ENCODE peak calls at places on chromosomes 13 and 19, in eight cellular contexts. H is H1, U is lower leg skin, B is nucleus accumbens, G is body of pancreas, S is kidney tubule cell, T is heart right ventricle, R is neural progenitor cell. V is an unnamed sample.

GRCh38 chr13:66491241-66491640 is 738.9 kb downstream of the PCDH9 start:
- DNase-seq in R (no peak), S (no peak), B (no peak), T (no peak), U (no peak), G (no peak), H (no peak), V (no peak)

GRCh38 chr13:99151516-99151915 is 49.1 kb upstream of the UBAC2 start:
- DNase-seq in G (no peak), S (peak), H (no peak), U (no peak), B (no peak), T (no peak), R (no peak), V (peak)

GRCh38 chr19:56253737-56254136 is 18.8 kb upstream of the EDDM13 start:
- DNase-seq in S (peak), R (peak), U (no peak), H (no peak), G (no peak), T (no peak), B (no peak), V (peak)

GRCh38 chr19:39539165-39539518 is 819 bp downstream of the EID2 start:
- DNase-seq in R (peak), B (no peak), H (no peak), S (peak), G (no peak), U (no peak), T (no peak), V (peak)

GRCh38 chr19:5072115-5072514 is 103.2 kb downstream of the KDM4B start:
- DNase-seq in H (no peak), S (no peak), B (no peak), R (no peak), G (no peak), U (no peak), T (no peak), V (no peak)

GRCh38 chr19:28294395-28294794 is 918.6 kb downstream of the UQCRFS1 start:
- DNase-seq in B (no peak), U (no peak), S (peak), T (no peak), G (no peak), H (no peak), R (no peak), V (no peak)

GRCh38 chr13:107883561-107884175 is 331.7 kb downstream of the LIG4 start:
- DNase-seq in U (no peak), S (peak), R (no peak), H (no peak), B (no peak), G (no peak), T (no peak), V (no peak)

GRCh38 chr19:58578430-58578925 is 5.3 kb upstream of the MZF1 start:
- DNase-seq in G (no peak), B (no peak), R (no peak), U (no peak), S (no peak), H (no peak), T (no peak), V (no peak)

GRCh38 chr19:17090501-17091074 is 15.0 kb downstream of the MYO9B start:
- DNase-seq in B (no peak), U (no peak), H (no peak), R (no peak), S (no peak), G (peak), T (no peak), V (no peak)

GRCh38 chr19:47012620-47013019 is 7.0 kb upstream of the NPAS1 start:
- DNase-seq in B (no peak), H (no peak), U (no peak), S (no peak), R (no peak), T (no peak), G (no peak), V (no peak)

GRCh38 chr19:29704562-29705558 is 10.2 kb downstream of the C19orf12 start:
- DNase-seq in G (no peak), T (no peak), U (no peak), S (no peak), B (no peak), H (no peak), R (no peak), V (no peak)

GRCh38 chr13:77516342-77516789 is 19.1 kb upstream of the SCEL start:
- DNase-seq in R (no peak), U (no peak), B (no peak), T (no peak), G (no peak), H (no peak), S (peak), V (peak)

GRCh38 chr13:43390582-43390981 is 367.2 kb downstream of the DNAJC15 start:
- DNase-seq in T (no peak), H (no peak), S (no peak), R (no peak), G (no peak), U (no peak), B (no peak), V (no peak)

GRCh38 chr13:27919299-27919933 is 384 bp upstream of the PDX1 start:
- DNase-seq in U (no peak), G (peak), H (no peak), S (no peak), T (no peak), R (no peak), B (no peak), V (no peak)

GRCh38 chr19:44673510-44673909 is 2.2 kb downstream of the CEACAM19 start:
- DNase-seq in B (no peak), S (no peak), T (no peak), H (no peak), R (no peak), G (no peak), U (no peak), V (no peak)

GRCh38 chr19:10553943-10554381 is 10.3 kb downstream of the ATG4D start:
- DNase-seq in R (no peak), T (no peak), B (no peak), U (no peak), H (no peak), S (no peak), G (peak), V (no peak)

GRCh38 chr13:27006519-27007161 is 165.0 kb downstream of the USP12 start:
- DNase-seq in H (peak), S (peak), U (no peak), B (peak), R (peak), T (no peak), G (peak), V (peak)

GRCh38 chr19:29480507-29480906 is 45.3 kb upstream of the VSTM2B start:
- DNase-seq in B (no peak), S (no peak), T (no peak), R (no peak), G (no peak), H (no peak), U (no peak), V (no peak)

GRCh38 chr13:25432686-25433085 is 60.9 kb downstream of the ATP8A2 start:
- DNase-seq in B (no peak), U (no peak), S (no peak), R (no peak), H (no peak), G (no peak), T (no peak), V (peak)

GRCh38 chr13:40648040-40648439 is 18.4 kb downstream of the FOXO1 start:
- DNase-seq in G (no peak), S (no peak), B (no peak), R (no peak), H (no peak), T (no peak), U (no peak), V (no peak)

GRCh38 chr19:15184776-15185175 is 16.0 kb downstream of the NOTCH3 start:
- DNase-seq in G (no peak), R (no peak), S (no peak), U (no peak), B (no peak), T (no peak), H (no peak), V (no peak)

GRCh38 chr13:98606296-98606695 is 29.4 kb upstream of the STK24 start:
- DNase-seq in H (no peak), S (no peak), U (no peak), B (no peak), G (no peak), T (no peak), R (peak), V (peak)

GRCh38 chr19:3275583-3276340 is 51.3 kb downstream of the CELF5 start:
- DNase-seq in R (peak), T (peak), G (peak), S (peak), H (peak), U (peak), B (peak), V (peak)

GRCh38 chr13:71137106-71137505 is 729.9 kb downstream of the DACH1 start:
- DNase-seq in T (no peak), U (no peak), S (no peak), R (no peak), G (no peak), H (no peak), B (no peak), V (no peak)

GRCh38 chr19:4597975-4598671 is 38.6 kb upstream of the SEMA6B start:
- DNase-seq in G (peak), U (no peak), T (peak), H (peak), S (no peak), B (no peak), R (peak), V (peak)

GRCh38 chr19:29551774-29552173 is 26.0 kb downstream of the VSTM2B start:
- DNase-seq in G (no peak), T (no peak), R (no peak), U (no peak), B (no peak), H (peak), S (no peak), V (no peak)

GRCh38 chr13:59145381-59145780 is 1018.3 kb downstream of the DIAPH3 start:
- DNase-seq in T (no peak), G (no peak), R (no peak), H (no peak), U (no peak), B (no peak), S (no peak), V (no peak)

GRCh38 chr19:49869009-49869483 is 1.7 kb upstream of the PNKP start:
- DNase-seq in B (no peak), H (peak), R (no peak), T (peak), U (no peak), G (no peak), S (no peak), V (no peak)

GRCh38 chr13:75788494-75788991 is 152.4 kb downstream of the LMO7 start:
- DNase-seq in S (peak), T (peak), U (no peak), R (no peak), H (no peak), B (no peak), G (no peak), V (no peak)

GRCh38 chr13:30865131-30866009 is 40.7 kb upstream of the MEDAG start:
- DNase-seq in G (peak), S (peak), R (peak), B (peak), T (peak), H (peak), U (peak), V (peak)

GRCh38 chr19:6528544-6529121 is 2.2 kb upstream of the TNFSF9 start:
- DNase-seq in B (peak), U (peak), R (no peak), S (peak), T (peak), G (peak), H (no peak), V (no peak)

GRCh38 chr13:43205421-43205820 is 182.0 kb downstream of the DNAJC15 start:
- DNase-seq in R (no peak), B (no peak), G (no peak), U (no peak), T (no peak), H (no peak), S (no peak), V (no peak)

GRCh38 chr19:41870401-41870873 is 6.6 kb upstream of the CD79A start:
- DNase-seq in U (no peak), R (no peak), T (no peak), S (peak), G (no peak), H (no peak), B (no peak), V (peak)

GRCh38 chr13:30133976-30134375 is 173.4 kb downstream of the KATNAL1 start:
- DNase-seq in U (no peak), H (no peak), B (peak), G (no peak), S (no peak), R (no peak), T (no peak), V (peak)

GRCh38 chr13:24746618-24747247 is 17.2 kb upstream of the RNF17 start:
- DNase-seq in S (peak), H (peak), G (no peak), T (no peak), R (peak), B (no peak), U (no peak), V (peak)

V was measured in DMS53.